ENCODE peak calls at places on chromosomes 6 and 20, in nine cellular contexts. H is GM10248, K is NCI-H187 treated with DMSO at 0.1 percent for 48 hours, G is posterior cingulate gyrus, U is KBM-7, Y is left colon, A is heart right ventricle, X is tibial artery, Z is endodermal cell. F is an unnamed sample.

GRCh38 chr20:45944965-45945677 is 10.6 kb downstream of the PCIF1 start:
- DNase-seq in Z (no peak), G (no peak), Y (no peak), U (no peak), H (no peak), K (no peak), A (no peak), X (no peak), F (no peak)

GRCh38 chr6:146041282-146041681 is 12.4 kb downstream of the GRM1 start:
- DNase-seq in G (no peak), H (no peak), X (no peak), Y (no peak), Z (peak; percentile 84), U (peak; percentile 25), K (no peak), A (no peak), F (no peak)

GRCh38 chr20:10708342-10709185 is 34.8 kb upstream of the JAG1 start:
- DNase-seq in H (no peak), Z (no peak), A (no peak), G (no peak), K (no peak), Y (no peak), U (no peak), X (no peak), F (no peak)

GRCh38 chr20:63375438-63375837 is 14.3 kb upstream of the CHRNA4 start:
- DNase-seq in A (peak; percentile 6), H (no peak), Y (no peak), Z (no peak), G (no peak), X (no peak), K (no peak), U (no peak), F (no peak)

GRCh38 chr20:11790047-11790446 is 127.6 kb upstream of the BTBD3 start:
- DNase-seq in Y (no peak), G (no peak), H (no peak), U (no peak), K (no peak), A (no peak), Z (no peak), X (no peak), F (no peak)

GRCh38 chr20:17570347-17571152 is 675 bp downstream of the DSTN start:
- DNase-seq in G (peak; percentile 66), K (peak; percentile 20), H (peak; percentile 51), X (peak; percentile 59), Z (peak; percentile 78), U (peak; percentile 45), A (peak; percentile 53), Y (peak; percentile 77), F (no peak)

GRCh38 chr6:169881976-169882375 is 130.6 kb downstream of the ERMARD start:
- DNase-seq in X (no peak), A (no peak), Y (no peak), U (no peak), Z (peak; percentile 22), G (no peak), H (no peak), K (no peak), F (peak; percentile 13)

GRCh38 chr6:169724554-169725269 is 412 bp upstream of the PHF10 start:
- DNase-seq in H (peak; percentile 75), A (peak; percentile 67), X (no peak), Y (peak; percentile 64), K (no peak), U (peak; percentile 61), G (peak; percentile 90), Z (peak; percentile 94), F (peak; percentile 50)

GRCh38 chr6:138318741-138319375 is 58.8 kb upstream of the SMIM28 start:
- DNase-seq in G (no peak), K (no peak), U (no peak), X (no peak), A (no peak), Y (no peak), Z (no peak), H (no peak), F (no peak)

GRCh38 chr20:57871237-57871632 is 161.4 kb upstream of the PMEPA1 start:
- DNase-seq in K (no peak), G (no peak), Z (no peak), U (no peak), A (no peak), H (no peak), Y (no peak), X (no peak), F (no peak)

GRCh38 chr20:63331741-63332400 is 29.3 kb downstream of the CHRNA4 start:
- DNase-seq in Z (no peak), K (no peak), Y (no peak), H (no peak), G (no peak), U (no peak), X (no peak), A (no peak), F (no peak)

GRCh38 chr6:14274552-14275492 is 157.2 kb downstream of the CD83 start:
- DNase-seq in A (no peak), Y (no peak), G (no peak), H (no peak), Z (peak; percentile 47), X (no peak), U (no peak), K (no peak), F (no peak)

GRCh38 chr6:132736239-132736638 is 21.5 kb downstream of the VNN2 start:
- DNase-seq in G (no peak), K (no peak), A (no peak), H (no peak), U (no peak), X (no peak), Y (no peak), Z (no peak), F (no peak)

GRCh38 chr20:37421060-37421639 is 75.2 kb downstream of the SRC start:
- DNase-seq in X (no peak), A (no peak), U (no peak), K (no peak), Z (no peak), G (no peak), Y (no peak), H (no peak), F (no peak)

GRCh38 chr6:83055366-83055964 is 10.2 kb downstream of the UBE3D start:
- DNase-seq in Z (peak; percentile 81), Y (peak; percentile 24), H (peak; percentile 40), X (peak; percentile 28), U (peak; percentile 69), G (peak; percentile 75), A (no peak), K (no peak), F (no peak)

GRCh38 chr6:109834595-109835437 is 143.3 kb upstream of the GPR6 start:
- DNase-seq in X (no peak), Y (peak; percentile 16), K (no peak), A (no peak), U (no peak), H (no peak), Z (no peak), G (no peak), F (no peak)

GRCh38 chr6:88013554-88013953 is 34.1 kb upstream of the SPACA1 start:
- DNase-seq in X (no peak), U (no peak), G (no peak), H (no peak), Z (peak; percentile 58), A (no peak), Y (no peak), K (no peak), F (no peak)

GRCh38 chr6:56370591-56371198 is 123.3 kb upstream of the COL21A1 start:
- DNase-seq in H (peak; percentile 18), G (no peak), X (peak; percentile 56), U (peak; percentile 78), Y (no peak), Z (no peak), K (no peak), A (no peak), F (no peak)

GRCh38 chr20:60999256-60999655 is 252.8 kb upstream of the CDH4 start:
- DNase-seq in U (no peak), X (no peak), Z (no peak), Y (no peak), H (no peak), K (no peak), A (no peak), G (no peak), F (no peak)

GRCh38 chr6:168157272-168158007 is 78.4 kb upstream of the FRMD1 start:
- DNase-seq in U (no peak), K (no peak), Z (peak; percentile 55), A (no peak), G (no peak), X (no peak), H (no peak), Y (no peak), F (no peak)

GRCh38 chr20:62742979-62743776 is 34.5 kb downstream of the NTSR1 start:
- DNase-seq in G (peak; percentile 84), K (no peak), A (peak; percentile 7), Y (no peak), U (no peak), Z (no peak), X (no peak), H (no peak), F (peak; percentile 30)

GRCh38 chr6:108795122-108795521 is 53.1 kb upstream of the ARMC2 start:
- DNase-seq in G (no peak), U (no peak), X (no peak), Z (no peak), H (no peak), A (no peak), Y (no peak), K (no peak), F (no peak)

GRCh38 chr20:58131111-58131510 is 97.3 kb downstream of the ANKRD60 start:
- DNase-seq in H (no peak), Y (no peak), X (no peak), K (no peak), Z (no peak), A (no peak), G (no peak), U (no peak), F (no peak)

GRCh38 chr20:4227085-4227821 is 211.9 kb upstream of the RNF24 start:
- DNase-seq in X (no peak), G (no peak), A (no peak), U (peak; percentile 24), Z (peak; percentile 83), H (no peak), K (no peak), Y (peak; percentile 39), F (no peak)

GRCh38 chr6:159691133-159691962 is 1.7 kb downstream of the SOD2 start:
- DNase-seq in G (no peak), A (no peak), X (no peak), Z (no peak), H (peak; percentile 59), K (no peak), Y (no peak), U (peak; percentile 83), F (no peak)

GRCh38 chr6:40436685-40437604 is 150.2 kb downstream of the LRFN2 start:
- DNase-seq in K (no peak), X (no peak), G (no peak), Z (no peak), U (no peak), H (no peak), A (no peak), Y (no peak), F (no peak)

GRCh38 chr6:106609699-106610098 is 19.6 kb downstream of the RTN4IP1 start:
- DNase-seq in H (no peak), U (peak; percentile 29), Z (peak; percentile 69), K (no peak), G (no peak), A (no peak), Y (peak; percentile 29), X (no peak), F (no peak)

F was measured in CD14-positive monocyte.